ENCODE peak calls at places on chromosomes 2 and 18, in six cellular contexts. Z, T, F, V, U and G are unnamed samples.

GRCh38 chr2:227855440-227855839 is 16.0 kb upstream of the DAW1 start:
- DNase-seq in Z (no peak), T (no peak), F (no peak), V (no peak), U (no peak), G (no peak)

GRCh38 chr18:57337890-57338289 is 14.5 kb upstream of the ST8SIA3 start:
- DNase-seq in Z (no peak), T (no peak), F (no peak), V (no peak), U (no peak), G (no peak)

GRCh38 chr2:10056439-10056838 is 13.1 kb downstream of the KLF11 start:
- DNase-seq in Z (no peak), T (peak; percentile 43), F (no peak), V (no peak), U (no peak), G (no peak)

GRCh38 chr18:34120294-34120693 is 104.4 kb downstream of the NOL4 start:
- DNase-seq in Z (no peak), T (no peak), F (no peak), V (no peak), U (no peak), G (no peak)

GRCh38 chr2:4792126-4792525 is 900.1 kb upstream of the SOX11 start:
- DNase-seq in Z (no peak), T (no peak), F (no peak), V (no peak), U (no peak), G (no peak)

GRCh38 chr18:23723121-23723520 is 33.9 kb downstream of the LAMA3 start:
- DNase-seq in Z (no peak), T (no peak), F (no peak), V (no peak), U (no peak), G (no peak)

GRCh38 chr2:202098336-202098735 is 25.3 kb downstream of the KIAA2012 start:
- DNase-seq in Z (no peak), T (no peak), F (no peak), V (no peak), U (no peak), G (no peak)

GRCh38 chr2:119888673-119889072 is 124.2 kb upstream of the EPB41L5 start:
- DNase-seq in Z (no peak), T (no peak), F (no peak), V (no peak), U (no peak), G (no peak)

DNA sequence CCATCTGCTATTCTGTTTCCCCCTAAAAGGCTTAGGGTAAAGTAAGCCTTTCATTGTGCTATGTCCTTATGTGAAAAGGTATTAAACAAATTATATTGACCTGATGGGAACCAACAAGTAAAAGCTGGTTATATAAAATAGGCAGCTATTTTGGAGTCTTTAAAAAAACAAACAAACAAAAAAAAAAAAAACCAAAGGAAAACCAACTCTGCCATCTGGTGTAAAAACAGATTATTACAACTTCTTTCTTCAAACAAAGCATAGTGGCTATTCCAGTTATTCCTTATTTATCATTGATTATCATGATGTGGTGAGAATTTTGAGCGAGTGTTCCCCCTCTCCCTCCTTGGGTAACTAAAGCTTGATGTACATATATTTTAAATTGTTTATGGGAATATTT is 122.3 kb upstream of the FHL2 start:
- DNase-seq in Z (no peak), T (no peak), F (no peak), V (no peak), U (no peak), G (no peak)
- TF ChIP-seq CTCF in Z (peak; percentile 67), T (peak; percentile 45), F (peak; percentile 72), V (peak; percentile 49), U (peak; percentile 81), G (peak; percentile 72)

GRCh38 chr2:160087854-160088745 is 25.7 kb upstream of the PLA2R1 start:
- DNase-seq in Z (no peak), T (no peak), F (no peak), V (peak; percentile 5), U (no peak), G (no peak)
- TF ChIP-seq CTCF in Z (no peak), T (peak; percentile 25), F (no peak), V (peak; percentile 18), U (peak; percentile 56), G (no peak)

GRCh38 chr2:181581534-181581933 is 75.4 kb downstream of the CERKL start:
- DNase-seq in Z (no peak), T (no peak), F (no peak), V (peak; percentile 19), U (peak; percentile 70), G (no peak)
- TF ChIP-seq CTCF in Z (no peak), T (no peak), F (no peak), V (peak; percentile 32), U (peak; percentile 81), G (no peak)

GRCh38 chr18:67865400-67865799 is 348.9 kb upstream of the DSEL start:
- DNase-seq in Z (no peak), T (no peak), F (no peak), V (no peak), U (no peak), G (no peak)

GRCh38 chr18:67862069-67862468 is 345.5 kb upstream of the DSEL start:
- DNase-seq in Z (no peak), T (no peak), F (no peak), V (no peak), U (no peak), G (no peak)

DNA sequence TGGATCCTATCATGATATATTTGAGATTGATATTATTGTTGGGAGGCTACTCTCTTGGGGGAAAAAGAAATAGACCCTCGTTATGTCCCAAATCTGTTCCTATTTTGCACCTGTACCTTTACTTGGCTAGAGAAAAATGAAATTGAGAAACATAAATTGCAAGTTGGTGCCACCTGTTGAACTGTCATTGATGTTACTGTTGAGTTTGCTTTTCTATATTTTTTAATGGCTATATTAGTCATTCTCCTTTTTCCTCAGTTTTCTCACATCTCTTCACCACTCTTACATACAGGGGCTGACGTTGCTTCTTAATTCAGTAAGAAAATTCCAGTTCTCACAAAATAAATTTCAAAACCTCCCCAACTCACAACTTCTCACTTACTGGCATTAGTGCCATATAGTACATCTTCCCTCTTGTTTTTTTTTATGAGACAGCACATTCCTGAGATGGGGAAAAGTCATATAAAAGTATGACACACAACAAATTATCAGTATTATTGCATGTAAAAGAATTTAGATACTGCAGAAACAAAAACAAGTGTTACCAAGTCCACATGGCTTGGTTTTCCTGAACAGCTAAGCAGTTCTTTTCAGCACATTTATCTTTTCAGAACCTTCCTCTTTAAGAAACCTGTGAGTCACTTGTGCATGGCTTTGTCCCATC is 348.3 kb upstream of the DSEL start:
- DNase-seq in Z (no peak), T (no peak), F (no peak), V (no peak), U (no peak), G (no peak)
- TF ChIP-seq CTCF in Z (no peak), T (no peak), F (no peak), V (no peak), U (no peak), G (peak; percentile 39)

GRCh38 chr18:62323483-62324354 is 1.4 kb upstream of the TNFRSF11A start:
- DNase-seq in Z (no peak), T (no peak), F (no peak), V (no peak), U (no peak), G (no peak)
- TF ChIP-seq CTCF in Z (no peak), T (no peak), F (no peak), V (no peak), U (no peak), G (no peak)

DNA sequence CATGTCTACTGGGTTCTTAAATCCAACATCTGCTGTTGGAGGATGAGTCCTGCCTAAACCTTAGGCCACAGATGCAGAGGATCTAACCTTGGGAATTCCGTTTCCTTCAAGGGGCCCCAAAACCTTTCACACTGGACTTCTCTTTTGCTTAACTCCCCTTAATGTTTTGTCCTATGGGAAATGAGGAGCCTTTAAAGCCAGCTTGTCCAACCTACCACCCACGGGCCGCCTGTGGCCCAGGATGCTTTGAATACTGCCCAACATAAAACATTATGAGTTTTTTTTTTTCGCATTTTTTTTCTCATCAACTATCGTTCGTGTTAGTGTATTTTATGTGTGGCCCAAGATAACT is 157.2 kb upstream of the SLC1A4 start:
- DNase-seq in Z (no peak), T (no peak), F (no peak), V (no peak), U (no peak), G (no peak)
- TF ChIP-seq CTCF in Z (no peak), T (peak; percentile 5), F (no peak), V (no peak), U (peak; percentile 39), G (no peak)

GRCh38 chr18:63953811-63954210 is 4.7 kb downstream of the HMSD start:
- DNase-seq in Z (no peak), T (no peak), F (no peak), V (no peak), U (no peak), G (no peak)

GRCh38 chr18:63956755-63957154 is 7.7 kb downstream of the HMSD start:
- DNase-seq in Z (no peak), T (no peak), F (no peak), V (no peak), U (no peak), G (no peak)

GRCh38 chr18:63949068-63949737 is at the start of gene HMSD:
- DNase-seq in Z (peak; percentile 68), T (peak; percentile 95), F (no peak), V (peak; percentile 91), U (peak; percentile 93), G (no peak)

GRCh38 chr18:63947051-63947790 is 1.9 kb upstream of the HMSD start:
- DNase-seq in Z (no peak), T (no peak), F (no peak), V (no peak), U (no peak), G (no peak)

DNA sequence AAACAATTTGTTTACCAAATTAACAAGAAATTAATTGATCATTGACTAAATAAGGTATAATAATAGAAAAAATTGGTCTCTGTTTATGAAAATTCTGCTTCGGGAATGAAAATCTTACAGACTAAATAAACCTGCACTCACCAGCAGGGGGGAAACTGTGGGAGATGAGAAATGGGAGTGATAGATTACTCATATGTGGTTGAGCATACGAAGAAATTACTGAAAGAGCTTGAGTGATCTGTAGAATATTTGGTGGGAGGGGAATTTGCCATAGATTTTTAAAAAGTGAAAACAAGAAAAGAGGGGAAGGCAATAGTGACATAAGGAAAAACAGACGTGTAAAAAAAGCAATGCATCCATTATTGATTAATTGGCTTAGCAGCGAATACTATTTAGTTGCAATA is 2.2 kb downstream of the HMSD start:
- DNase-seq in Z (no peak), T (no peak), F (no peak), V (no peak), U (no peak), G (no peak)
- TF ChIP-seq CTCF in Z (no peak), T (no peak), F (no peak), V (peak; percentile 29), U (peak; percentile 30), G (peak; percentile 33)